ENCODE peak calls at places on chromosomes 12 and 14, in nine cellular contexts. G is hepatocyte; P is CD8-positive, alpha-beta memory T cell; Z is cardiac muscle cell; Q is neuronal stem cell; U is A673; M is breast epithelium; J is tibial artery; B is PC-3. C is an unnamed sample. For H3K27me3 and H3K4me1, the result is how much of the 10 kb centered on the place peaks cover.

GRCh38 chr12:107402041-107403022 is 283.3 kb upstream of the PWP1 start:
- DNase-seq in U (peak), Z (peak), B (peak), J (no peak), P (peak), Q (peak), M (no peak), G (peak), C (no peak)

GRCh38 chr12:26122681-26123481 is 2.0 kb downstream of the BHLHE41 start:
- DNase-seq in G (peak), Z (peak), M (peak), J (peak), P (no peak), B (peak), U (peak), Q (peak), C (peak)

GRCh38 chr12:105741786-105742566 is 396.8 kb downstream of the NUAK1 start:
- DNase-seq in J (peak), Q (no peak), Z (no peak), M (no peak), B (peak), G (peak), P (no peak), U (peak), C (no peak)

GRCh38 chr12:77224346-77224745 is 159.0 kb upstream of the E2F7 start:
- DNase-seq in Z (no peak), U (no peak), M (no peak), Q (no peak), G (no peak), B (no peak), J (no peak), P (no peak), C (no peak)

GRCh38 chr14:105187935-105188524 is 6.9 kb upstream of the NUDT14 start:
- DNase-seq in M (no peak), B (peak), Q (no peak), G (no peak), Z (no peak), J (no peak), U (no peak), P (no peak), C (no peak)

GRCh38 chr12:14384783-14385638 is 19.5 kb downstream of the ATF7IP start:
- DNase-seq in B (peak), P (no peak), G (peak), U (peak), M (no peak), Q (peak), Z (peak), J (peak), C (no peak)

GRCh38 chr12:124884587-124885438 is 21.1 kb upstream of the SCARB1 start:
- DNase-seq in Z (no peak), P (no peak), Q (no peak), J (no peak), G (peak), M (no peak), U (no peak), B (no peak), C (no peak)

GRCh38 chr12:6452908-6453630 is 1.2 kb downstream of the TAPBPL start:
- DNase-seq in U (no peak), Q (no peak), Z (no peak), B (no peak), J (no peak), M (no peak), P (peak), G (no peak), C (no peak)

GRCh38 chr12:52352951-52353350 is 14.3 kb downstream of the KRT85 start:
- DNase-seq in B (no peak), Q (no peak), G (no peak), P (no peak), J (peak), Z (no peak), M (peak), U (no peak), C (no peak)

GRCh38 chr14:32403688-32404087 is 74.6 kb downstream of the AKAP6 start:
- DNase-seq in Q (no peak), G (no peak), M (no peak), B (peak), U (no peak), Z (no peak), J (no peak), P (no peak), C (no peak)

GRCh38 chr14:91202234-91202974 is 42.1 kb downstream of the GPR68 start:
- DNase-seq in P (no peak), B (peak), U (peak), Q (peak), Z (no peak), J (peak), G (no peak), M (no peak), C (no peak)

GRCh38 chr14:76034566-76034965 is 49.0 kb downstream of the IFT43 start:
- DNase-seq in M (no peak), Z (no peak), Q (no peak), B (no peak), G (no peak), J (no peak), U (no peak), P (no peak), C (no peak)

GRCh38 chr14:58697927-58698641 is 60.3 kb downstream of the DACT1 start:
- DNase-seq in G (no peak), J (no peak), Q (no peak), M (no peak), P (no peak), Z (no peak), B (peak), U (no peak), C (no peak)

GRCh38 chr14:30260772-30261607 is 298.0 kb upstream of the G2E3 start:
- DNase-seq in P (no peak), B (no peak), G (no peak), Z (no peak), M (no peak), Q (no peak), J (no peak), U (no peak), C (no peak)

GRCh38 chr14:99522934-99523660 is 41.9 kb downstream of the CCNK start:
- DNase-seq in M (no peak), J (no peak), Z (peak), G (peak), U (no peak), B (no peak), P (no peak), Q (peak), C (peak)

GRCh38 chr14:91369628-91370445 is 47.8 kb downstream of the CCDC88C start:
- DNase-seq in U (peak), G (no peak), J (no peak), B (peak), Z (no peak), P (no peak), Q (no peak), M (peak), C (peak)

GRCh38 chr14:93207468-93208308 is 632 bp downstream of the UBR7 start:
- DNase-seq in U (peak), G (peak), M (no peak), Q (peak), P (no peak), Z (peak), B (peak), J (peak), C (no peak)

GRCh38 chr12:68745376-68745903 is 536 bp upstream of the SLC35E3 start:
- DNase-seq in J (no peak), Q (no peak), G (no peak), M (no peak), B (no peak), Z (no peak), U (peak), P (no peak), C (no peak)

GRCh38 chr12:15979096-15980091 is 68.3 kb downstream of the DERA start:
- DNase-seq in G (peak), Q (no peak), U (peak), Z (peak), P (no peak), J (no peak), M (no peak), B (peak), C (no peak)

GRCh38 chr12:16726879-16727278 is 120.9 kb upstream of the LMO3 start:
- DNase-seq in U (peak), Q (no peak), G (no peak), J (no peak), P (no peak), Z (no peak), M (no peak), B (no peak), C (no peak)

GRCh38 chr12:16189849-16190248 is 87.6 kb downstream of the SLC15A5 start:
- DNase-seq in P (no peak), U (peak), M (no peak), G (peak), Z (peak), Q (no peak), B (peak), J (no peak), C (no peak)

GRCh38 chr12:118549506-118550109 is 173.3 kb downstream of the SUDS3 start:
- DNase-seq in P (no peak), Q (no peak), G (no peak), J (no peak), Z (no peak), M (no peak), B (no peak), U (no peak), C (no peak)

GRCh38 chr12:47779301-47779942 is 6.4 kb downstream of the SLC48A1 start:
- DNase-seq in U (peak), G (peak), Z (peak), M (peak), B (peak), J (peak), Q (peak), P (peak), C (peak)

GRCh38 chr12:18754118-18754707 is 16.3 kb downstream of the CAPZA3 start:
- DNase-seq in Q (no peak), U (no peak), M (no peak), P (no peak), B (no peak), J (no peak), Z (no peak), G (no peak), C (no peak)

GRCh38 chr12:105462336-105462735 is 131.8 kb downstream of the C12orf75 start:
- DNase-seq in B (no peak), Z (no peak), M (no peak), Q (no peak), P (no peak), U (no peak), G (no peak), J (no peak), C (no peak)

GRCh38 chr12:100234591-100235304 is 32.1 kb downstream of the DEPDC4 start:
- DNase-seq in Z (peak), P (no peak), M (no peak), U (peak), G (peak), Q (no peak), B (peak), J (no peak), C (no peak)

GRCh38 chr12:120041386-120042231 is 52.6 kb downstream of the BICDL1 start:
- DNase-seq in P (no peak), Z (no peak), M (no peak), J (no peak), U (no peak), G (no peak), B (no peak), Q (no peak), C (no peak)

GRCh38 chr14:79395061-79395460 is 816.2 kb downstream of the DIO2 start:
- DNase-seq in U (no peak), M (no peak), J (no peak), Z (no peak), Q (no peak), B (no peak), P (no peak), G (no peak), C (no peak)
- H3K27ac ChIP-seq in U (no peak), M (no peak), J (no peak), Z (no peak), Q (no peak), B (no peak), P (no peak), G (no peak), C (no peak)

GRCh38 chr12:49010092-49010668 is 8.4 kb downstream of the PRKAG1 start:
- DNase-seq in B (no peak), Q (no peak), J (no peak), M (no peak), P (no peak), Z (no peak), G (no peak), U (no peak), C (no peak)
- H3K27me3 ChIP-seq in B (under half), Q (under half), J (under half), M (under half), P (under half), Z (under half), G (under half), U (under half), C (under half)

DNA sequence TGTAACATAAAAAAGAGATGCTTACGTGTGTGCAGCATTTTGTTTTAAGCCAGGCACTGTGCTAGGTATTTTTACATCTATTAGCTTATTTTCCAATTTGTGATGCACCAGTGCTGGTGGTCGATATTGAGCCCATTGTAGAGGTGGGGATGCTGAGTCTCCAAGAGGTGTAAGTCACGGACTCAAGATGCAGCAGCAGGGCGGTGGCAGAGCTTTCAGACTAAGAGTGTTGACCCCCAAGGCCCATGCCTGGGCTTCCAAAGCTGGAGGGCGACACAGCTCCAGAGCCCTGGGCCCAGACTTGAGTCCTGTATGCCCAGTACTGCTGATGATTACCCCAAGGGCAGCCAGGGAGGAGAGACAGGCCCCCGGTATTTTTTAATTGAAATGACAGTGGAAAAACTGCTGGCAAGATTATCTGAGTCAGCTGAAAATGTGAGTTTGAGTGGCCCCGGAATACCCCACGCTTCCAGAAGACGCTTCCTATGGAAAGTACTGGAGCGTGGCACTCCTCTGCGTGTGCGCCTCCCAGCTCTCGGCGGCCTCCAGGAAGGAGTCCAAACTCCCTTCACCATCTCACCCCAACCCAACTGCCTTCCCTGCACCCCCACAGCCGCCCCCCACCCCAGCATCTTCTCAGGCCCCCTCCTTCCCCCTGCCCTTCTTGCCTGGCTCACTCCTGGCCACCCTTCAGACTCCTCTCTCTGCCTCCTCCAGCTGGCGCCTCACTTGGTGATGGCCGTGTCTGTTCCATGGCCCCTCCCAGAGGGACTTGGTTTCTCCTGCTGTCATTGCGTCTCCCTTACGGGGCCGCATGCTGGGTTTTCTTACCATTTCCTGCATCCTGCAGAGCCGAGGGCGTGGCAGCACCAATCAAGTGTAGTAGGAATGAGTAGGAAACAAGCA is 40.7 kb downstream of the ELK3 start:
- DNase-seq in Z (no peak), J (no peak), B (no peak), Q (no peak), U (peak), G (no peak), P (no peak), M (no peak), C (no peak)
- H3K4me1 ChIP-seq in Z (under half), J (under half), B (under half), Q (under half), U (under half), G (under half), P (under half), M (under half), C (under half)

GRCh38 chr12:121241203-121241970 is 31.5 kb downstream of the P2RX4 start:
- DNase-seq in J (peak), Q (no peak), P (no peak), Z (no peak), U (no peak), B (no peak), M (no peak), G (no peak), C (peak)
- H3K27ac ChIP-seq in J (peak), Q (peak), P (peak), Z (no peak), U (no peak), B (no peak), M (peak), G (peak), C (no peak)

GRCh38 chr12:117360222-117360550 is 1.2 kb downstream of the NOS1 start:
- DNase-seq in U (no peak), Z (no peak), Q (no peak), M (no peak), J (no peak), B (no peak), G (no peak), P (no peak), C (no peak)
- H3K27me3 ChIP-seq in U (under half), Z (half or more), Q (half or more), M (half or more), J (under half), B (half or more), G (half or more), P (under half), C (under half)

GRCh38 chr12:27619308-27619707 is 76.9 kb upstream of the REP15 start:
- DNase-seq in Z (no peak), P (no peak), B (peak), J (no peak), M (no peak), G (peak), Q (no peak), U (peak), C (no peak)
- H3K4me1 ChIP-seq in Z (under half), P (under half), B (half or more), J (under half), M (under half), G (under half), Q (under half), U (half or more), C (under half)

C was measured in left lung.